ENCODE peak calls at places on chromosome 12, in four cellular contexts. U is IMR-90, K is neuronal stem cell, P is mesenchymal stem cell. G is an unnamed sample.

GRCh38 chr12:129927316-129927900 is 23.6 kb upstream of the TMEM132D start:
- DNase-seq in U (no peak), P (no peak), K (no peak), G (no peak)

GRCh38 chr12:75935544-75936242 is 95.9 kb downstream of the PHLDA1 start:
- DNase-seq in P (no peak), U (no peak), K (no peak), G (no peak)

GRCh38 chr12:31491819-31492598 is 98.9 kb downstream of the DENND5B start:
- DNase-seq in U (peak; percentile 85), K (no peak), P (peak; percentile 82), G (no peak)

GRCh38 chr12:132444283-132444682 is 45.7 kb upstream of the FBRSL1 start:
- DNase-seq in K (no peak), U (no peak), P (no peak), G (no peak)

GRCh38 chr12:111578971-111579340 is 20.2 kb downstream of the ATXN2 start:
- DNase-seq in P (peak; percentile 36), U (no peak), K (no peak), G (no peak)

GRCh38 chr12:72499244-72499643 is 227.1 kb downstream of the TRHDE start:
- DNase-seq in U (peak; percentile 33), K (no peak), P (no peak), G (no peak)

GRCh38 chr12:56991319-56991906 is 14.9 kb downstream of the ZBTB39 start:
- DNase-seq in U (no peak), P (no peak), K (no peak), G (peak; percentile 30)

GRCh38 chr12:11731455-11731854 is 82.0 kb downstream of the ETV6 start:
- DNase-seq in U (peak; percentile 73), P (peak; percentile 48), K (no peak), G (no peak)

GRCh38 chr12:67434653-67435375 is 165.7 kb downstream of the CAND1 start:
- DNase-seq in P (peak; percentile 98), U (peak; percentile 99), K (no peak), G (no peak)

GRCh38 chr12:68189766-68190700 is 30.5 kb upstream of the IFNG start:
- DNase-seq in U (peak; percentile 8), P (peak; percentile 18), K (no peak), G (no peak)

GRCh38 chr12:53956251-53956887 is 1.7 kb downstream of the HOXC12 start:
- DNase-seq in P (no peak), U (no peak), K (no peak), G (no peak)

GRCh38 chr12:103268831-103269514 is 226.8 kb downstream of the C12orf42 start:
- DNase-seq in U (no peak), K (no peak), P (no peak), G (no peak)

GRCh38 chr12:45234134-45234865 is 18.4 kb downstream of the ANO6 start:
- DNase-seq in P (peak; percentile 98), U (peak; percentile 98), K (peak; percentile 53), G (peak; percentile 79)

GRCh38 chr12:65196762-65197567 is 27.6 kb downstream of the LEMD3 start:
- DNase-seq in K (no peak), U (no peak), P (no peak), G (no peak)

GRCh38 chr12:65194949-65195348 is 25.6 kb downstream of the LEMD3 start:
- DNase-seq in U (no peak), P (no peak), K (no peak), G (no peak)

GRCh38 chr12:65195387-65196055 is 26.1 kb downstream of the LEMD3 start:
- DNase-seq in P (no peak), K (no peak), U (no peak), G (no peak)

GRCh38 chr12:65189028-65189718 is 19.8 kb downstream of the LEMD3 start:
- DNase-seq in P (no peak), K (no peak), U (no peak), G (no peak)

DNA sequence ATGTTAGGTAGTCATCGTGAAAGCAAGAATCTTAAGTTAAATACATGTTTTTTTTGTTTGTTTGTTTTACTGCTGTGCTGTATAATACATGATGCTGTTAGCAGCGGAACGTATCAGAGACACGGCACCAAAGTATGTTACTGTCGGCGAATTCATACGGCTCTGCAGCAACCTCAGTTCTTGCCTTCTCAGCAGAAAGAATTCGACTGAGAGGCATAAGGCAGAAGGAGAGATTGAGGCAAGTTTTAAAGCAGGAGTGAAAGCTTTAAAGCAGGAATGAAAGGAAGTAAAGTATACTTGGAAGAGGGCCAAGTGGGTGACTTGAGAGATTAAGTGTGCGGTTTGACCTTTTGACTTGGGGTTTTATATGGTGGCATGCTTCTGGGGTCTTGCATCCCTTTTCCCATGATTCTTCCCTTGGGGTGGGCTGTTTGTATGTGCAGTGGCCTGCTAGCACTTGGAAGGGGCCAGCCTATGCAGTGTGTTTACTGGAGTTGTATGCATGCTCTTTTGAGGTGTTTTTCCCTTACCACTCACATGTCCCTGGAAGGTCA is 23.7 kb downstream of the LEMD3 start:
- DNase-seq in P (no peak), K (no peak), U (peak; percentile 21), G (no peak)
- H2AK5ac ChIP-seq in P (no peak overlapping the region), K (no peak overlapping the region), U (no peak overlapping the region), G (no peak overlapping the region)

GRCh38 chr12:118591-118990 is 52.0 kb downstream of the IQSEC3 start:
- DNase-seq in P (no peak), U (no peak), K (no peak), G (no peak)
- H2AK5ac ChIP-seq in P (no peak overlapping the region), U (no peak overlapping the region), K (no peak overlapping the region), G (no peak overlapping the region)

DNA sequence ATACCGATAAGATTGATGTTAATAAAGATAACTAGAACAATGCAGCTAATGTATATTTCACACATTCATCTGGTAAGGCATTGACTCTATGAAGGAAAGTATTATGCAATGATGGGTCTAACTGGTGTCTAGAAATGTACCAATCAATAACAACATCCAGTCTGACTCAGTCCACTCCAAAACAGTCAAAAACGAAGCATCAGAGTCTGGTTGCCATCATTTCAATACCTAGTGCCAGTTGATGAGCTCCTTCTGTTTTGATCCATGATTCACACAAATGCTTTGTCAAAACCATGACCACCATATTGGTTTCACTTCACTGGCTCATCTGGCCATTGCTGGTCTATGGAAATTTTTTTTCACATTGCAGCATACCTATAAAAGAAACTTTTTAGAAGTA is 747.2 kb upstream of the TMEM132C start:
- DNase-seq in K (no peak), P (no peak), U (no peak), G (no peak)
- H2AK5ac ChIP-seq in K (no peak overlapping the region), P (no peak overlapping the region), U (no peak overlapping the region), G (no peak overlapping the region)

DNA sequence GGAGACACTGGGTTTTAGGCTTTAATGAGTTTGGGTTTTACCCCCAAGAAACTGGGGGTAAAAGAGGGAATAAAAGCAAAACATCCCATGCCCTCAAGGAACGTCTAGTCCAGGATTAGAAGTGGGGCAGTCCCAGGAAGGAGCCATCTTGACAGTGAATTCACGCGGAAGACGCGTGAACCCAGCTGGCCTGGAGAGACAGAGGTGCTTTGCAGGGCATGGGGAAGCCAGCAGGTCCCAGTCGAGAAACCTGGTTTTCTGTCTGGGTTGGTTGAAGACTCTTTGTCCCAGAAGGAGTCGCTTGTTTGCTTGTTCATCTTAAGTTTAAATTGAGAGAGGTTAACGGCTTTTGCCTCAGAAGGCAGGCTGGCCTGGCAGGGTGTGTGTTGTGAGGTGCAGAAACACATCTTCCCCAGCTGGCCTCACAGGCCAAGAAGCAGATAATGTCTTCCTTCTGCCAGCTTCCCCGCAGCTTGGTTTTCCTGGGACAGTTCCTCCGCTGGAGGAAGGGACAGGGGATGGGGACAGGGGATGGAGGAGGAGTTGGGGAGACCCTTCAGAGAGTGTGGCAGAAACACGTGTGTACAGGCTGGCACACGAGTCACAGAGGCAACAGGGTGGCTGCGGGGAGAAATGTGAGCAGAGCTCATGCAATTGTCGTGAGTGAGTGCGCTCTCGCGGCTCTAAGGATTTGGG is 18.5 kb upstream of the CD9 start:
- DNase-seq in U (no peak), P (peak; percentile 50), K (no peak), G (peak; percentile 31)
- H2AK5ac ChIP-seq in U (peak overlapping the region; percentile 83), P (peak overlapping the region; percentile 23), K (no peak overlapping the region), G (no peak overlapping the region)

G was measured in H9.